ENCODE peak calls at places on chromosomes 2 and 18, in five cellular contexts. One of them, this sample, is unnamed.
A peak's percentile ranks its signal among the peaks of the same experiment; 100 is the strongest.

GRCh38 chr2:215712219-215712849 is 276.5 kb upstream of the FN1 start:
- DNase-seq in activated T-cell treated with anti-CD3 and anti-CD28 coated beads for 24 hours: no peak
- DNase-seq in GM06990: no peak
- DNase-seq in iPS-NIHi11: no peak
- DNase-seq in iris pigment epithelial cell: peak; percentile 43
- DNase-seq in this sample: no peak

GRCh38 chr2:9377461-9378097 is 45.7 kb downstream of the ITGB1BP1 start:
- DNase-seq in iris pigment epithelial cell: no peak
- DNase-seq in GM06990: no peak
- DNase-seq in activated T-cell treated with anti-CD3 and anti-CD28 coated beads for 24 hours: no peak
- DNase-seq in iPS-NIHi11: no peak
- DNase-seq in this sample: peak; percentile 46

GRCh38 chr2:196990092-196990491 is 63.6 kb upstream of the PGAP1 start:
- DNase-seq in iris pigment epithelial cell: no peak
- DNase-seq in GM06990: no peak
- DNase-seq in iPS-NIHi11: no peak
- DNase-seq in activated T-cell treated with anti-CD3 and anti-CD28 coated beads for 24 hours: no peak
- DNase-seq in this sample: no peak

GRCh38 chr2:171513719-171514160 is 8.5 kb upstream of the CYBRD1 start:
- DNase-seq in activated T-cell treated with anti-CD3 and anti-CD28 coated beads for 24 hours: no peak
- DNase-seq in GM06990: no peak
- DNase-seq in iPS-NIHi11: no peak
- DNase-seq in iris pigment epithelial cell: no peak
- DNase-seq in this sample: no peak

GRCh38 chr2:233772583-233772982 is 5.5 kb upstream of the MROH2A start:
- DNase-seq in GM06990: no peak
- DNase-seq in activated T-cell treated with anti-CD3 and anti-CD28 coated beads for 24 hours: no peak
- DNase-seq in iPS-NIHi11: no peak
- DNase-seq in iris pigment epithelial cell: no peak
- DNase-seq in this sample: peak; percentile 84

GRCh38 chr2:28929581-28929980 is 35.1 kb downstream of the WDR43 start:
- DNase-seq in iPS-NIHi11: no peak
- DNase-seq in activated T-cell treated with anti-CD3 and anti-CD28 coated beads for 24 hours: no peak
- DNase-seq in GM06990: no peak
- DNase-seq in iris pigment epithelial cell: no peak
- DNase-seq in this sample: no peak

GRCh38 chr2:54635554-54636152 is 87.8 kb upstream of the EML6 start:
- DNase-seq in activated T-cell treated with anti-CD3 and anti-CD28 coated beads for 24 hours: no peak
- DNase-seq in iPS-NIHi11: no peak
- DNase-seq in GM06990: no peak
- DNase-seq in iris pigment epithelial cell: no peak
- DNase-seq in this sample: peak; percentile 86

GRCh38 chr2:148071351-148071750 is 50.5 kb downstream of the MBD5 start:
- DNase-seq in iris pigment epithelial cell: no peak
- DNase-seq in activated T-cell treated with anti-CD3 and anti-CD28 coated beads for 24 hours: no peak
- DNase-seq in GM06990: no peak
- DNase-seq in iPS-NIHi11: no peak
- DNase-seq in this sample: no peak

GRCh38 chr18:57975805-57976204 is 68.2 kb upstream of the NEDD4L start:
- DNase-seq in iPS-NIHi11: no peak
- DNase-seq in iris pigment epithelial cell: no peak
- DNase-seq in activated T-cell treated with anti-CD3 and anti-CD28 coated beads for 24 hours: no peak
- DNase-seq in GM06990: no peak
- DNase-seq in this sample: no peak

GRCh38 chr2:169673921-169674320 is 20.3 kb downstream of the CFAP210 start:
- DNase-seq in iris pigment epithelial cell: no peak
- DNase-seq in iPS-NIHi11: no peak
- DNase-seq in GM06990: no peak
- DNase-seq in activated T-cell treated with anti-CD3 and anti-CD28 coated beads for 24 hours: no peak
- DNase-seq in this sample: no peak

GRCh38 chr2:233563663-233564430 is 2.7 kb downstream of the USP40 start:
- DNase-seq in iPS-NIHi11: no peak
- DNase-seq in iris pigment epithelial cell: no peak
- DNase-seq in GM06990: no peak
- DNase-seq in activated T-cell treated with anti-CD3 and anti-CD28 coated beads for 24 hours: no peak
- DNase-seq in this sample: no peak

GRCh38 chr18:26406294-26406693 is 142.1 kb downstream of the KCTD1 start:
- DNase-seq in GM06990: no peak
- DNase-seq in activated T-cell treated with anti-CD3 and anti-CD28 coated beads for 24 hours: no peak
- DNase-seq in iris pigment epithelial cell: no peak
- DNase-seq in iPS-NIHi11: no peak
- DNase-seq in this sample: no peak

GRCh38 chr2:67341012-67341318 is 56.2 kb upstream of the ETAA1 start:
- DNase-seq in activated T-cell treated with anti-CD3 and anti-CD28 coated beads for 24 hours: no peak
- DNase-seq in iris pigment epithelial cell: no peak
- DNase-seq in GM06990: no peak
- DNase-seq in iPS-NIHi11: no peak
- DNase-seq in this sample: no peak

GRCh38 chr18:55997156-55997561 is 409.2 kb upstream of the TCF4 start:
- DNase-seq in GM06990: no peak
- DNase-seq in iris pigment epithelial cell: peak; percentile 12
- DNase-seq in activated T-cell treated with anti-CD3 and anti-CD28 coated beads for 24 hours: no peak
- DNase-seq in iPS-NIHi11: no peak
- DNase-seq in this sample: peak; percentile 53

GRCh38 chr2:19819097-19820065 is 82.4 kb downstream of the TTC32 start:
- DNase-seq in iris pigment epithelial cell: peak; percentile 79
- DNase-seq in activated T-cell treated with anti-CD3 and anti-CD28 coated beads for 24 hours: no peak
- DNase-seq in iPS-NIHi11: no peak
- DNase-seq in GM06990: no peak
- DNase-seq in this sample: peak; percentile 85